ENCODE peak calls at places on chromosomes 3 and 15, in ten cellular contexts. Y is NCI-H1105 treated with DMSO at 0.1 percent for 48 hours; E is stimulated activated CD4-positive, alpha-beta T cell treated with anti-CD3 and anti-CD28 coated beads, Interleukin-4, amount 100 ng/mL, for 24 hours; S is CD4-positive, alpha-beta memory T cell; X is effector CD4-positive, alpha-beta T cell; O is NCI-H510A; N is amniotic stem cell; V is SK-N-SH; D is NCI-H1694 treated with DMSO at 0.1 percent for 48 hours; T is ureter. Q is an unnamed sample.
A peak's percentile ranks its signal among the peaks of the same experiment; 100 is the strongest.

GRCh38 chr3:47841786-47842349 is 38.9 kb downstream of the DHX30 start:
- DNase-seq in Y (no peak), E (no peak), S (no peak), X (no peak), O (no peak), N (no peak), V (no peak), D (no peak), T (no peak), Q (no peak)

GRCh38 chr3:118272976-118273375 is 761.7 kb downstream of the IGSF11 start:
- DNase-seq in Y (no peak), E (no peak), S (no peak), X (no peak), O (no peak), N (no peak), V (no peak), D (no peak), T (no peak), Q (no peak)

GRCh38 chr15:74786659-74787165 is 4.8 kb downstream of the CSK start:
- DNase-seq in Y (no peak), E (no peak), S (no peak), X (no peak), O (no peak), N (no peak), V (no peak), D (no peak), T (no peak), Q (no peak)

GRCh38 chr15:44810237-44810636 is 73.9 kb downstream of the TRIM69 start:
- DNase-seq in Y (no peak), E (no peak), S (no peak), X (no peak), O (no peak), N (no peak), V (no peak), D (no peak), T (no peak), Q (no peak)

GRCh38 chr3:15120986-15121385 is 22.0 kb upstream of the RBSN start:
- DNase-seq in Y (peak; percentile 60), E (no peak), S (no peak), X (no peak), O (peak; percentile 7), N (no peak), V (no peak), D (no peak), T (no peak), Q (no peak)

GRCh38 chr15:90988249-90988648 is 6.1 kb downstream of the PRC1 start:
- DNase-seq in Y (no peak), E (no peak), S (no peak), X (no peak), O (no peak), N (no peak), V (peak; percentile 61), D (no peak), T (no peak), Q (no peak)

GRCh38 chr3:101780661-101781060 is 1.6 kb downstream of the NXPE3 start:
- DNase-seq in Y (no peak), E (no peak), S (no peak), X (no peak), O (no peak), N (peak; percentile 40), V (peak; percentile 15), D (no peak), T (no peak), Q (no peak)

GRCh38 chr3:192929755-192930491 is 12.3 kb upstream of the MB21D2 start:
- DNase-seq in Y (no peak), E (no peak), S (no peak), X (no peak), O (no peak), N (no peak), V (no peak), D (no peak), T (no peak), Q (no peak)

GRCh38 chr15:99616129-99616528 is 50.3 kb downstream of the MEF2A start:
- DNase-seq in Y (no peak), E (no peak), S (no peak), X (no peak), O (no peak), N (no peak), V (no peak), D (no peak), T (no peak), Q (no peak)

GRCh38 chr3:152444029-152444641 is 175.4 kb downstream of the MBNL1 start:
- DNase-seq in Y (peak; percentile 68), E (no peak), S (peak; percentile 43), X (no peak), O (no peak), N (no peak), V (peak; percentile 27), D (peak; percentile 57), T (no peak), Q (no peak)

GRCh38 chr15:82945326-82945725 is 7.2 kb downstream of the HOMER2 start:
- DNase-seq in Y (no peak), E (no peak), S (no peak), X (no peak), O (no peak), N (no peak), V (no peak), D (no peak), T (no peak), Q (no peak)

GRCh38 chr3:17588422-17588821 is 154.0 kb downstream of the TBC1D5 start:
- DNase-seq in Y (no peak), E (no peak), S (no peak), X (no peak), O (no peak), N (no peak), V (no peak), D (no peak), T (no peak), Q (no peak)

GRCh38 chr15:65979316-65979715 is 110.0 kb downstream of the RAB11A start:
- DNase-seq in Y (no peak), E (no peak), S (no peak), X (no peak), O (no peak), N (no peak), V (no peak), D (no peak), T (no peak), Q (no peak)

GRCh38 chr3:44077267-44077666 is 164.4 kb upstream of the TOPAZ1 start:
- DNase-seq in Y (peak; percentile 14), E (no peak), S (no peak), X (no peak), O (peak; percentile 33), N (no peak), V (peak; percentile 30), D (peak; percentile 5), T (no peak), Q (no peak)

GRCh38 chr3:45246236-45246635 is 20.1 kb upstream of the TMEM158 start:
- DNase-seq in Y (no peak), E (no peak), S (no peak), X (no peak), O (no peak), N (no peak), V (no peak), D (no peak), T (no peak), Q (no peak)

GRCh38 chr15:77312523-77312922 is 107.4 kb downstream of the PEAK1 start:
- DNase-seq in Y (no peak), E (no peak), S (no peak), X (no peak), O (no peak), N (no peak), V (no peak), D (no peak), T (no peak), Q (no peak)

GRCh38 chr3:133711013-133711412 is 35.2 kb upstream of the TF start:
- DNase-seq in Y (no peak), E (no peak), S (no peak), X (no peak), O (no peak), N (no peak), V (no peak), D (no peak), T (no peak), Q (no peak)

GRCh38 chr3:8324727-8325126 is 176.9 kb upstream of the LMCD1 start:
- DNase-seq in Y (no peak), E (peak; percentile 32), S (peak; percentile 65), X (peak; percentile 45), O (no peak), N (no peak), V (peak; percentile 53), D (peak; percentile 0), T (no peak), Q (peak; percentile 50)

GRCh38 chr3:171786997-171787396 is 23.3 kb downstream of the PLD1 start:
- DNase-seq in Y (no peak), E (no peak), S (no peak), X (no peak), O (no peak), N (no peak), V (no peak), D (no peak), T (no peak), Q (no peak)

GRCh38 chr3:159472611-159473010 is 516.0 kb upstream of the IL12A start:
- DNase-seq in Y (no peak), E (no peak), S (no peak), X (no peak), O (no peak), N (no peak), V (no peak), D (no peak), T (no peak), Q (no peak)

GRCh38 chr3:62601238-62601856 is 228.0 kb upstream of the FEZF2 start:
- DNase-seq in Y (no peak), E (no peak), S (no peak), X (no peak), O (no peak), N (no peak), V (no peak), D (peak; percentile 65), T (no peak), Q (no peak)

GRCh38 chr15:60830479-60830878 is 351.5 kb upstream of the ICE2 start:
- DNase-seq in Y (no peak), E (no peak), S (no peak), X (no peak), O (no peak), N (peak; percentile 26), V (no peak), D (no peak), T (no peak), Q (no peak)

GRCh38 chr15:50940506-50940905 is 32.0 kb downstream of the AP4E1 start:
- DNase-seq in Y (no peak), E (no peak), S (no peak), X (no peak), O (no peak), N (no peak), V (no peak), D (no peak), T (no peak), Q (no peak)

GRCh38 chr15:54836052-54836795 is 360.5 kb downstream of the RSL24D1 start:
- DNase-seq in Y (no peak), E (no peak), S (no peak), X (no peak), O (no peak), N (no peak), V (no peak), D (no peak), T (no peak), Q (no peak)

GRCh38 chr3:53123953-53124352 is 6.3 kb downstream of the RFT1 start:
- DNase-seq in Y (no peak), E (no peak), S (no peak), X (no peak), O (no peak), N (no peak), V (no peak), D (no peak), T (no peak), Q (no peak)

GRCh38 chr3:181316481-181316880 is 326.9 kb upstream of the DNAJC19 start:
- DNase-seq in Y (no peak), E (no peak), S (no peak), X (no peak), O (no peak), N (no peak), V (no peak), D (no peak), T (no peak), Q (no peak)

GRCh38 chr3:25354071-25354470 is 74.0 kb upstream of the RARB start:
- DNase-seq in Y (no peak), E (no peak), S (no peak), X (no peak), O (no peak), N (peak; percentile 65), V (no peak), D (no peak), T (no peak), Q (no peak)

GRCh38 chr3:132318451-132318850 is 1.2 kb downstream of the ACP3 start:
- DNase-seq in Y (peak; percentile 48), E (no peak), S (no peak), X (no peak), O (no peak), N (no peak), V (no peak), D (no peak), T (no peak), Q (no peak)